ENCODE peak calls at places on chromosomes 2 and 18, in ten cellular contexts. Q is activated CD8-positive, alpha-beta T cell treated with anti-CD3 and anti-CD28 coated beads for 36 hours; S is cardiac fibroblast; K is activated effector memory CD4-positive, alpha-beta T cell treated with Interleukin-2 at 50 U/mL for 16 hours; E is Daoy; I is GM23338; H is endodermal cell; B is GM04504; Y is fibroblast of the conjunctiva; O is lower lobe of right lung. V is an unnamed sample.

GRCh38 chr2:206164261-206164862 is 4.7 kb downstream of the EEF1B2 start:
- DNase-seq in K (no peak), H (peak), I (peak), B (peak), Q (peak), E (peak), Y (no peak), O (no peak), S (peak), V (peak)

GRCh38 chr2:69816923-69817542 is 12.4 kb upstream of the GMCL1 start:
- DNase-seq in I (peak), B (peak), E (peak), S (peak), K (peak), Y (peak), O (no peak), Q (peak), H (peak), V (peak)

GRCh38 chr2:45024600-45025291 is 15.5 kb upstream of the SIX2 start:
- DNase-seq in I (peak), H (no peak), B (peak), O (no peak), S (peak), Y (peak), E (peak), Q (no peak), K (no peak), V (peak)

GRCh38 chr2:152566728-152567069 is 150.6 kb downstream of the PRPF40A start:
- DNase-seq in Y (no peak), H (no peak), E (peak), Q (no peak), K (no peak), O (no peak), S (no peak), I (no peak), B (no peak), V (no peak)

GRCh38 chr2:144596074-144596871 is 76.4 kb upstream of the ZEB2 start:
- DNase-seq in E (peak), I (peak), H (peak), B (no peak), K (no peak), O (no peak), Q (peak), S (peak), Y (no peak), V (peak)

GRCh38 chr18:3012306-3012919 is 531 bp downstream of the LPIN2 start:
- DNase-seq in O (no peak), B (no peak), I (peak), E (peak), Q (peak), K (peak), S (peak), Y (no peak), H (peak), V (peak)

GRCh38 chr2:172423120-172423519 is 4.3 kb upstream of the ITGA6 start:
- DNase-seq in O (no peak), I (no peak), S (no peak), K (no peak), H (no peak), B (no peak), Q (no peak), E (no peak), Y (no peak), V (no peak)

GRCh38 chr2:234500394-234501006 is 3.6 kb upstream of the ARL4C start:
- DNase-seq in B (no peak), S (peak), I (peak), H (peak), O (peak), E (peak), Q (peak), Y (peak), K (peak), V (peak)

GRCh38 chr18:8771930-8772329 is 66.6 kb downstream of the MTCL1 start:
- DNase-seq in S (peak), H (no peak), I (no peak), O (no peak), K (no peak), E (peak), Y (peak), Q (no peak), B (no peak), V (peak)

GRCh38 chr2:42567806-42568429 is 514 bp upstream of the MTA3 start:
- DNase-seq in Y (no peak), H (peak), I (peak), Q (peak), O (peak), S (peak), E (peak), B (no peak), K (no peak), V (no peak)

GRCh38 chr2:217105733-217106649 is 246.1 kb upstream of the TNP1 start:
- DNase-seq in B (peak), I (peak), E (peak), S (peak), H (peak), Q (peak), O (no peak), K (no peak), Y (peak), V (peak)

GRCh38 chr2:224219781-224220180 is 180.7 kb upstream of the SERPINE2 start:
- DNase-seq in Y (no peak), K (no peak), O (no peak), B (no peak), E (no peak), S (no peak), Q (no peak), I (no peak), H (no peak), V (no peak)

GRCh38 chr2:112588611-112589045 is 4.2 kb downstream of the CHCHD5 start:
- DNase-seq in O (no peak), S (peak), B (no peak), H (no peak), K (no peak), Q (no peak), Y (no peak), E (no peak), I (no peak), V (no peak)

GRCh38 chr2:75002007-75002406 is 43.6 kb downstream of the POLE4 start:
- DNase-seq in I (no peak), Q (no peak), S (peak), O (no peak), K (no peak), E (no peak), B (no peak), H (no peak), Y (no peak), V (no peak)

GRCh38 chr2:6639870-6640639 is 225.7 kb downstream of the CMPK2 start:
- DNase-seq in H (peak), Q (no peak), I (peak), E (no peak), S (no peak), Y (no peak), K (no peak), O (no peak), B (no peak), V (no peak)

GRCh38 chr2:19911799-19912509 is 10.2 kb upstream of the TTC32 start:
- DNase-seq in B (peak), K (no peak), Q (no peak), O (no peak), H (no peak), S (peak), Y (peak), I (no peak), E (peak), V (no peak)

GRCh38 chr2:184597571-184597980 is 753 bp upstream of the ZNF804A start:
- DNase-seq in Q (no peak), I (peak), E (peak), S (peak), Y (no peak), H (peak), B (no peak), K (no peak), O (peak), V (peak)

GRCh38 chr2:160246356-160246755 is 46.3 kb upstream of the ITGB6 start:
- DNase-seq in B (no peak), I (no peak), Y (no peak), H (no peak), Q (no peak), K (no peak), O (no peak), S (no peak), E (no peak), V (no peak)

GRCh38 chr2:213934560-213934959 is 476.3 kb upstream of the VWC2L start:
- DNase-seq in Y (peak), S (peak), Q (peak), K (no peak), I (peak), H (no peak), O (no peak), E (no peak), B (no peak), V (peak)

GRCh38 chr18:76951600-76952247 is 129.4 kb downstream of the ZNF236 start:
- DNase-seq in K (no peak), S (no peak), Y (no peak), E (no peak), B (no peak), Q (no peak), I (no peak), O (no peak), H (no peak), V (no peak)

GRCh38 chr2:226398580-226398979 is 401.0 kb downstream of the IRS1 start:
- DNase-seq in Y (peak), Q (no peak), B (peak), S (peak), H (no peak), K (no peak), I (no peak), O (no peak), E (no peak), V (no peak)

GRCh38 chr2:72963423-72964145 is 46.3 kb downstream of the EMX1 start:
- DNase-seq in Q (no peak), E (no peak), H (peak), B (no peak), O (no peak), K (no peak), I (peak), S (peak), Y (no peak), V (peak)

GRCh38 chr2:145692971-145693478 is 1173.1 kb upstream of the ZEB2 start:
- DNase-seq in Q (no peak), Y (peak), K (no peak), I (no peak), O (no peak), E (peak), S (peak), B (peak), H (no peak), V (no peak)

GRCh38 chr2:192145496-192145895 is 49.2 kb downstream of the TMEFF2 start:
- DNase-seq in I (no peak), O (no peak), Y (no peak), B (no peak), K (no peak), E (no peak), S (no peak), Q (no peak), H (no peak), V (no peak)

GRCh38 chr18:58213445-58213844 is 169.4 kb downstream of the NEDD4L start:
- DNase-seq in I (no peak), H (no peak), Y (no peak), K (no peak), S (peak), Q (no peak), B (peak), O (no peak), E (peak), V (no peak)

GRCh38 chr2:10835052-10835970 is 22.7 kb upstream of the PDIA6 start:
- DNase-seq in E (peak), B (no peak), Q (peak), I (peak), Y (no peak), O (peak), H (peak), K (peak), S (peak), V (peak)

GRCh38 chr2:85183481-85183880 is 50.3 kb downstream of the TCF7L1 start:
- DNase-seq in I (no peak), E (no peak), K (no peak), Q (no peak), B (no peak), S (no peak), Y (no peak), H (no peak), O (no peak), V (no peak)

GRCh38 chr18:48623468-48624220 is 84.8 kb downstream of the CTIF start:
- DNase-seq in O (no peak), K (no peak), E (peak), Y (peak), S (peak), H (no peak), I (no peak), Q (no peak), B (peak), V (peak)